ENCODE peak calls at places on chromosomes 3 and 15, in nine cellular contexts. L, E, S, H, M, Q, T, I and P are unnamed samples.

GRCh38 chr15:96893159-96893906 is 562.8 kb downstream of the NR2F2 start:
- DNase-seq in L (no peak), E (peak), S (peak), H (no peak), M (no peak), Q (no peak), T (peak), I (peak), P (no peak)

GRCh38 chr3:43343185-43343584 is 56.8 kb downstream of the SNRK start:
- DNase-seq in L (no peak), E (no peak), S (no peak), H (no peak), M (no peak), Q (no peak), T (no peak), I (no peak), P (no peak)

GRCh38 chr3:167095976-167096375 is 284.1 kb downstream of the ZBBX start:
- DNase-seq in L (no peak), E (no peak), S (no peak), H (no peak), M (no peak), Q (no peak), T (peak), I (no peak), P (no peak)

GRCh38 chr3:184815046-184815930 is 3.3 kb downstream of the VPS8 start:
- DNase-seq in L (no peak), E (no peak), S (no peak), H (no peak), M (no peak), Q (peak), T (peak), I (no peak), P (peak)

GRCh38 chr3:189967254-189967865 is 153.3 kb downstream of the P3H2 start:
- DNase-seq in L (peak), E (peak), S (peak), H (no peak), M (peak), Q (peak), T (peak), I (peak), P (peak)

GRCh38 chr3:134419214-134419965 is 45.1 kb upstream of the AMOTL2 start:
- DNase-seq in L (no peak), E (no peak), S (no peak), H (no peak), M (peak), Q (no peak), T (no peak), I (no peak), P (no peak)

GRCh38 chr3:8962226-8962861 is 928 bp downstream of the RAD18 start:
- DNase-seq in L (no peak), E (no peak), S (no peak), H (no peak), M (no peak), Q (no peak), T (peak), I (no peak), P (no peak)

GRCh38 chr3:156674911-156675743 is 737 bp downstream of the TIPARP start:
- DNase-seq in L (peak), E (peak), S (peak), H (peak), M (peak), Q (no peak), T (no peak), I (peak), P (peak)

GRCh38 chr3:97121386-97121785 is 307.0 kb downstream of the EPHA6 start:
- DNase-seq in L (peak), E (no peak), S (no peak), H (no peak), M (no peak), Q (no peak), T (no peak), I (no peak), P (no peak)

GRCh38 chr3:47443611-47443995 is 32.1 kb downstream of the SCAP start:
- DNase-seq in L (no peak), E (peak), S (no peak), H (no peak), M (peak), Q (no peak), T (no peak), I (no peak), P (no peak)

GRCh38 chr3:5321941-5322340 is 134.4 kb downstream of the EDEM1 start:
- DNase-seq in L (no peak), E (peak), S (no peak), H (no peak), M (peak), Q (no peak), T (peak), I (no peak), P (no peak)

GRCh38 chr15:101488300-101489164 is 975 bp downstream of the PCSK6 start:
- DNase-seq in L (no peak), E (no peak), S (no peak), H (no peak), M (no peak), Q (no peak), T (no peak), I (no peak), P (no peak)

GRCh38 chr15:25905140-25905539 is 42.0 kb upstream of the ATP10A start:
- DNase-seq in L (no peak), E (peak), S (no peak), H (no peak), M (no peak), Q (peak), T (peak), I (no peak), P (peak)

GRCh38 chr3:51434746-51435323 is 43.8 kb downstream of the RBM15B start:
- DNase-seq in L (peak), E (peak), S (peak), H (no peak), M (peak), Q (peak), T (peak), I (peak), P (peak)

GRCh38 chr15:96626936-96627577 is 296.6 kb downstream of the NR2F2 start:
- DNase-seq in L (no peak), E (no peak), S (peak), H (peak), M (no peak), Q (no peak), T (no peak), I (peak), P (no peak)

GRCh38 chr3:37952564-37952963 is 38.0 kb upstream of the VILL start:
- DNase-seq in L (no peak), E (no peak), S (no peak), H (no peak), M (no peak), Q (no peak), T (peak), I (no peak), P (no peak)

GRCh38 chr3:120177151-120177550 is 82.9 kb upstream of the GSK3B start:
- DNase-seq in L (peak), E (peak), S (peak), H (peak), M (peak), Q (peak), T (peak), I (peak), P (peak)

GRCh38 chr3:66037330-66037985 is 1.3 kb downstream of the MAGI1 start:
- DNase-seq in L (peak), E (peak), S (peak), H (peak), M (peak), Q (peak), T (peak), I (peak), P (no peak)

GRCh38 chr15:47194718-47195117 is 522.6 kb upstream of the SEMA6D start:
- DNase-seq in L (no peak), E (peak), S (peak), H (no peak), M (no peak), Q (peak), T (peak), I (no peak), P (peak)

GRCh38 chr3:56183529-56183928 is 284.7 kb downstream of the ERC2 start:
- DNase-seq in L (no peak), E (no peak), S (no peak), H (no peak), M (no peak), Q (no peak), T (no peak), I (no peak), P (no peak)

GRCh38 chr3:71962561-71963240 is 177.8 kb upstream of the PROK2 start:
- DNase-seq in L (no peak), E (no peak), S (no peak), H (no peak), M (no peak), Q (peak), T (peak), I (no peak), P (peak)

GRCh38 chr15:24956131-24956838 is 1.5 kb downstream of the SNRPN start:
- DNase-seq in L (peak), E (peak), S (peak), H (peak), M (peak), Q (peak), T (peak), I (peak), P (peak)

GRCh38 chr3:122101646-122102045 is 46.5 kb downstream of the CD86 start:
- DNase-seq in L (peak), E (peak), S (peak), H (no peak), M (peak), Q (peak), T (peak), I (no peak), P (no peak)

GRCh38 chr3:174951023-174951422 is 91.9 kb downstream of the NAALADL2 start:
- DNase-seq in L (no peak), E (peak), S (no peak), H (no peak), M (no peak), Q (peak), T (peak), I (no peak), P (peak)

GRCh38 chr3:50516048-50516871 is 12.8 kb upstream of the CACNA2D2 start:
- DNase-seq in L (peak), E (no peak), S (peak), H (peak), M (peak), Q (no peak), T (no peak), I (peak), P (no peak)

GRCh38 chr3:152060701-152061100 is 187.3 kb downstream of the SUCNR1 start:
- DNase-seq in L (no peak), E (no peak), S (no peak), H (no peak), M (no peak), Q (peak), T (no peak), I (no peak), P (peak)

GRCh38 chr3:69120879-69121464 is 1.4 kb downstream of the LMOD3 start:
- DNase-seq in L (peak), E (peak), S (peak), H (no peak), M (peak), Q (peak), T (peak), I (peak), P (peak)

GRCh38 chr15:73353734-73354133 is 15.0 kb downstream of the HCN4 start:
- DNase-seq in L (no peak), E (no peak), S (no peak), H (no peak), M (no peak), Q (no peak), T (no peak), I (no peak), P (no peak)

GRCh38 chr3:57060089-57060829 is at the start of gene SPATA12:
- DNase-seq in L (peak), E (peak), S (no peak), H (peak), M (peak), Q (peak), T (peak), I (peak), P (peak)

GRCh38 chr15:67054676-67055075 is 10.7 kb upstream of the SMAD3 start:
- DNase-seq in L (no peak), E (no peak), S (no peak), H (no peak), M (no peak), Q (no peak), T (no peak), I (no peak), P (no peak)

GRCh38 chr3:75192065-75192658 is 472.0 kb upstream of the FRG2C start:
- DNase-seq in L (peak), E (peak), S (peak), H (no peak), M (peak), Q (peak), T (peak), I (peak), P (peak)

GRCh38 chr3:160778480-160778879 is 22.4 kb downstream of the PPM1L start:
- DNase-seq in L (no peak), E (no peak), S (no peak), H (no peak), M (no peak), Q (no peak), T (peak), I (no peak), P (no peak)

GRCh38 chr3:77372634-77373346 is 332.9 kb downstream of the ROBO2 start:
- DNase-seq in L (no peak), E (no peak), S (no peak), H (no peak), M (no peak), Q (no peak), T (no peak), I (no peak), P (no peak)

GRCh38 chr3:107953707-107954106 is 137.1 kb downstream of the CD47 start:
- DNase-seq in L (no peak), E (no peak), S (no peak), H (no peak), M (no peak), Q (no peak), T (no peak), I (no peak), P (no peak)

GRCh38 chr15:76177491-76178040 is 117.8 kb downstream of the TMEM266 start:
- DNase-seq in L (no peak), E (peak), S (no peak), H (no peak), M (no peak), Q (peak), T (peak), I (peak), P (peak)

GRCh38 chr3:114221165-114221880 is 16.1 kb downstream of the ZNF80 start:
- DNase-seq in L (no peak), E (no peak), S (no peak), H (no peak), M (no peak), Q (peak), T (peak), I (no peak), P (no peak)

GRCh38 chr3:112689989-112690388 is 49.0 kb upstream of the CCDC80 start:
- DNase-seq in L (no peak), E (no peak), S (no peak), H (no peak), M (no peak), Q (no peak), T (no peak), I (no peak), P (no peak)

GRCh38 chr3:46946856-46947544 is 29.5 kb downstream of the CCDC12 start:
- DNase-seq in L (peak), E (no peak), S (no peak), H (peak), M (peak), Q (no peak), T (peak), I (peak), P (peak)

GRCh38 chr3:138939563-138940241 is 7.2 kb downstream of the FOXL2 start:
- DNase-seq in L (no peak), E (no peak), S (no peak), H (no peak), M (no peak), Q (no peak), T (no peak), I (no peak), P (no peak)
- TF ChIP-seq CTCF in L (no peak), E (no peak), S (no peak), H (no peak), M (no peak), Q (no peak), T (no peak), I (no peak), P (no peak)

GRCh38 chr3:149653564-149653963 is 4.3 kb downstream of the WWTR1 start:
- DNase-seq in L (no peak), E (no peak), S (no peak), H (no peak), M (no peak), Q (no peak), T (no peak), I (no peak), P (no peak)

GRCh38 chr3:149655826-149656599 is 1.8 kb downstream of the WWTR1 start:
- DNase-seq in L (no peak), E (no peak), S (no peak), H (no peak), M (no peak), Q (peak), T (peak), I (no peak), P (no peak)

GRCh38 chr3:149653136-149653535 is 4.7 kb downstream of the WWTR1 start:
- DNase-seq in L (no peak), E (no peak), S (no peak), H (no peak), M (no peak), Q (no peak), T (no peak), I (no peak), P (no peak)

GRCh38 chr3:149657458-149657795 is 398 bp downstream of the WWTR1 start:
- DNase-seq in L (peak), E (peak), S (no peak), H (peak), M (peak), Q (peak), T (peak), I (peak), P (peak)

DNA sequence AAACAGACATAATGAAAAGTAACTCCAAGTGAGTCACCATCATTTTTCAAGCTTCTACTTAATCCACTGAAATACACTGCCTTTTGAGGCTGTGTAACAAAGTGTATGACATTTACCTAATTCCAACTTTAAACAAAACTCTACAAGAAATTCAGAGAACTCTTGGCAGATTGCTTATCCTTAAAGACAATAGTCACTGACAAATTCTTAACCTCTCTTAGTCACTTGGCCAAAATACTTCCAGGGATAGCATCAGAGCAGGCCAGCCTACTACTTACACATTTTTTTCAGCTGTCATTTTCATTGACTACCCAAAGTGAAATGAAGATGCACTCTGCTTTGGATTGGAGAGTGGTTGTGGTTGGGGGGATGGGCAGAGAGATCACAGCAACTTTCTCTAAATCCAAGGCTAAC is 3.6 kb downstream of the WWTR1 start:
- DNase-seq in L (no peak), E (no peak), S (no peak), H (no peak), M (no peak), Q (peak), T (peak), I (no peak), P (peak)
- H3K4me3 ChIP-seq in L (no peak), E (peak), S (no peak), H (peak), M (no peak), Q (peak), T (no peak), I (no peak), P (peak)

DNA sequence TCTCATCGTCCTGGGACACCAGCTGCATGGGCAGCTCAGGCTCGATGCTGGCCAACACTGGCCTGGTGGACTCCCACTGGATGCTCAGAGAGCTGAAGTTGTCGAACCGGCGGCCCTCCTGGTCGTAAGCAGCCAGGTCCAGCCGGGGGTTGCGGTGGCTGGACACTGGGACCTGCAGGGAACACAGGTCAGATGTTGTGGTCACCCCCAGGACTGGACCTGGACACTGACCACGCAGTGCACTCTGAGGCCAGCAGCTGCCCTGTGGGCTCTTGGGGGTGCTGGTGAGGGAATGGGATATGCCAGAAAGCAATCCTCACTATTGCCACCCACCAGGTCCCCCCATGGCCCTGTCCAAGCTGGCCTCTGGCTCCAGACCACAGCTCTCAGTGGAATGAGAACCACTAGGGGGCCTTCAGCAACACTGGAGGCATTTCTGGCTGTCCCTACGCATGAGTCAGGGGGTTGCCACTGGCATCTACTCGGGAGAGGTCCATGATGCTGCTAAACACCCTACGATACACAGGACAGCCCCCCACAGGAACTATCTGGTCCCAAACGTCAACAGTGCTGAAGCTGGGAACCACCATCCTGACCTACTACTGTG is 66.1 kb downstream of the NUP210 start:
- DNase-seq in L (no peak), E (peak), S (peak), H (no peak), M (no peak), Q (no peak), T (peak), I (no peak), P (no peak)
- TF ChIP-seq CTCF in L (peak), E (peak), S (peak), H (no peak), M (no peak), Q (peak), T (no peak), I (no peak), P (peak)

GRCh38 chr3:143139786-143140185 is 20.2 kb downstream of the CHST2 start:
- DNase-seq in L (no peak), E (peak), S (no peak), H (no peak), M (no peak), Q (no peak), T (peak), I (no peak), P (peak)
- H3K4me3 ChIP-seq in L (no peak), E (peak), S (no peak), H (no peak), M (no peak), Q (no peak), T (no peak), I (no peak), P (no peak)

GRCh38 chr3:6671363-6671762 is 189.6 kb upstream of the GRM7 start:
- DNase-seq in L (no peak), E (no peak), S (no peak), H (no peak), M (no peak), Q (no peak), T (no peak), I (no peak), P (no peak)
- TF ChIP-seq CTCF in L (no peak), E (no peak), S (no peak), H (no peak), M (no peak), Q (no peak), T (no peak), I (no peak), P (no peak)

GRCh38 chr3:11807651-11808050 is 39.0 kb downstream of the TAMM41 start:
- DNase-seq in L (no peak), E (no peak), S (no peak), H (no peak), M (no peak), Q (peak), T (no peak), I (no peak), P (peak)
- H3K4me3 ChIP-seq in L (no peak), E (no peak), S (no peak), H (no peak), M (no peak), Q (no peak), T (no peak), I (no peak), P (no peak)

GRCh38 chr3:143121240-143122088 is 1.9 kb downstream of the CHST2 start:
- DNase-seq in L (peak), E (peak), S (peak), H (peak), M (no peak), Q (peak), T (peak), I (peak), P (peak)
- TF ChIP-seq CTCF in L (peak), E (peak), S (peak), H (peak), M (no peak), Q (peak), T (peak), I (no peak), P (peak)